ENCODE peak calls at places on chromosomes 5 and 9, in four cellular contexts. One of them, this sample, is unnamed. For H3K27me3, the result is how much of the 10 kb centered on the place peaks cover.

GRCh38 chr5:108560581-108560980 is 178.7 kb upstream of the FBXL17 start:
- DNase-seq in K562: no peak
- DNase-seq in breast epithelium: no peak
- DNase-seq in SK-N-SH: no peak
- DNase-seq in this sample: no peak

GRCh38 chr5:87899109-87900100 is 369.2 kb downstream of the TMEM161B start:
- DNase-seq in K562: no peak
- DNase-seq in SK-N-SH: no peak
- DNase-seq in breast epithelium: no peak
- DNase-seq in this sample: no peak

GRCh38 chr9:117073539-117074336 is 341.1 kb downstream of the ASTN2 start:
- DNase-seq in K562: peak
- DNase-seq in breast epithelium: peak
- DNase-seq in SK-N-SH: peak
- DNase-seq in this sample: no peak

GRCh38 chr5:127074466-127074865 is 1.2 kb upstream of the C5orf63 start:
- DNase-seq in SK-N-SH: no peak
- DNase-seq in breast epithelium: no peak
- DNase-seq in K562: no peak
- DNase-seq in this sample: no peak

GRCh38 chr5:82168294-82168693 is 109.9 kb downstream of the RPS23 start:
- DNase-seq in K562: no peak
- DNase-seq in SK-N-SH: no peak
- DNase-seq in breast epithelium: no peak
- DNase-seq in this sample: no peak

GRCh38 chr5:157747173-157747758 is 3.8 kb downstream of the LSM11 start:
- DNase-seq in breast epithelium: no peak
- DNase-seq in K562: no peak
- DNase-seq in SK-N-SH: no peak
- DNase-seq in this sample: no peak

GRCh38 chr5:74141053-74141452 is 499.5 kb downstream of the ENC1 start:
- DNase-seq in breast epithelium: no peak
- DNase-seq in SK-N-SH: no peak
- DNase-seq in K562: no peak
- DNase-seq in this sample: no peak

GRCh38 chr5:173744527-173744926 is 128.1 kb upstream of the BOD1 start:
- DNase-seq in K562: no peak
- DNase-seq in breast epithelium: no peak
- DNase-seq in SK-N-SH: no peak
- DNase-seq in this sample: no peak

GRCh38 chr9:136543830-136544548 is 1.9 kb downstream of the NOTCH1 start:
- DNase-seq in K562: no peak
- DNase-seq in breast epithelium: peak
- DNase-seq in SK-N-SH: no peak
- DNase-seq in this sample: no peak

GRCh38 chr9:37693265-37693664 is 42.5 kb downstream of the FRMPD1 start:
- DNase-seq in SK-N-SH: no peak
- DNase-seq in K562: no peak
- DNase-seq in breast epithelium: no peak
- DNase-seq in this sample: no peak

GRCh38 chr5:112649882-112650281 is 87.8 kb upstream of the APC start:
- DNase-seq in K562: no peak
- DNase-seq in breast epithelium: no peak
- DNase-seq in SK-N-SH: no peak
- DNase-seq in this sample: no peak

GRCh38 chr5:115553082-115553481 is 8.5 kb upstream of the FEM1C start:
- DNase-seq in K562: no peak
- DNase-seq in breast epithelium: no peak
- DNase-seq in SK-N-SH: no peak
- DNase-seq in this sample: no peak

GRCh38 chr9:5230554-5230953 is 665 bp upstream of the INSL4 start:
- DNase-seq in SK-N-SH: no peak
- DNase-seq in K562: no peak
- DNase-seq in breast epithelium: no peak
- DNase-seq in this sample: no peak

GRCh38 chr9:35749515-35750255 is 598 bp downstream of the RGP1 start:
- DNase-seq in SK-N-SH: no peak
- DNase-seq in K562: peak
- DNase-seq in breast epithelium: peak
- DNase-seq in this sample: peak

GRCh38 chr9:104745852-104746251 is 1.6 kb upstream of the NIPSNAP3A start:
- DNase-seq in K562: no peak
- DNase-seq in SK-N-SH: no peak
- DNase-seq in breast epithelium: no peak
- DNase-seq in this sample: no peak

GRCh38 chr9:32251539-32251938 is 132.9 kb upstream of the ACO1 start:
- DNase-seq in breast epithelium: no peak
- DNase-seq in K562: no peak
- DNase-seq in SK-N-SH: peak
- DNase-seq in this sample: peak

GRCh38 chr5:17743580-17744435 is 109.5 kb downstream of the TAF11L14 start:
- DNase-seq in K562: no peak
- DNase-seq in breast epithelium: no peak
- DNase-seq in SK-N-SH: no peak
- DNase-seq in this sample: no peak

GRCh38 chr5:180133060-180133459 is 61.5 kb upstream of the RNF130 start:
- DNase-seq in breast epithelium: no peak
- DNase-seq in SK-N-SH: no peak
- DNase-seq in K562: no peak
- DNase-seq in this sample: peak

GRCh38 chr5:180133551-180133950 is 62.0 kb upstream of the RNF130 start:
- DNase-seq in breast epithelium: no peak
- DNase-seq in K562: no peak
- DNase-seq in SK-N-SH: no peak
- DNase-seq in this sample: no peak

GRCh38 chr5:180135128-180135955 is 63.8 kb upstream of the RNF130 start:
- DNase-seq in breast epithelium: peak
- DNase-seq in SK-N-SH: no peak
- DNase-seq in K562: no peak
- DNase-seq in this sample: peak

GRCh38 chr5:180135967-180136641 is 64.5 kb upstream of the RNF130 start:
- DNase-seq in breast epithelium: no peak
- DNase-seq in SK-N-SH: no peak
- DNase-seq in K562: no peak
- DNase-seq in this sample: peak

DNA sequence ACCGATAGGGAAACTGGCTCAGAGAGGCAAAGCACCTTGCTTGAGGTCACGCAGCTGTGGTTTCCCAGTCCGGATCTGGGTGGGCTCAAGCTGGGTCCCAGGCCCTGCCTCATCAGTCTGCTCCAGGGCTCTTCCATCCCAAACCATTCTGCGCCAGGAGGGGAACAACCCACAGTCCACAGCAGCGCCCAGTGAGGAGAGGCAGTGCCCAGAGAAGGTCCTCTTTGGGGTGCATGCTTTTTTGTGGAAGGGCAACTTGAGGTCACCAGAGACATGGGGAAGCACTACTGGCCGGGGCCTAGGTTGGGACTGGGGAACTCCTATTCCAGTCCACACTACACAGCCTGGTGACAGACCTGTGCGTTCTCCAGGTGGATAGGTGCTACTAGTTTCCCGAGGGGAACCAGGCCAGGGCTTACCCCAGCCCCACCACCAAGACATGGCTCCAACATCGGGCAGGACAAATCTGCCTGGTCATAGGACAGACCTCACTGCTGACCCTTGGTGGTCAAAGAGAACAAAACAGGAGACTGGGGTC is 62.5 kb upstream of the RNF130 start:
- DNase-seq in SK-N-SH: no peak
- DNase-seq in K562: no peak
- DNase-seq in breast epithelium: no peak
- DNase-seq in this sample: peak
- TF ChIP-seq POLR2AphosphoS5 in SK-N-SH: no peak
- TF ChIP-seq POLR2AphosphoS5 in K562: no peak
- TF ChIP-seq POLR2AphosphoS5 in breast epithelium: no peak
- TF ChIP-seq POLR2AphosphoS5 in this sample: no peak

GRCh38 chr9:138116521-138116920 is 238.9 kb downstream of the CACNA1B start:
- DNase-seq in K562: no peak
- DNase-seq in SK-N-SH: peak
- DNase-seq in breast epithelium: no peak
- DNase-seq in this sample: no peak
- H3K27me3 ChIP-seq in K562: half or more
- H3K27me3 ChIP-seq in SK-N-SH: under half
- H3K27me3 ChIP-seq in breast epithelium: under half
- H3K27me3 ChIP-seq in this sample: half or more

DNA sequence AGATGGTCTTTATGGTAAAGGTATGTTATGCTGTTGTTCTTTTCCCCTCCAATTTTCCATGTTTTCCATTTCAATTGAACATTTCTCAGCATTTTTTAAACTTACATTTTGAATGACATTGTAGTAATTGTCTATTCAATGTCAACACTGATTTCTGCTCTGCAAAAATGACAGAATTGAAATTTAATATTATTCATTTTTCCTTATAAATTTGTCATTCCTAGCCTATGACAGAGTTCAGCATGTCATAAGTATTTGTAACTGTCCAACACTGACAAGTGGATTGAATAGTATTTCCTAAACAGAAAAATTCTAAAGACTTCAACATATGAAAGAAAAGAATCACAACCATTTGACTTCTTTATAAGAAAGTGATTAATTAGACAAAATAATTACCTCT is 1478.3 kb upstream of the CDH6 start:
- DNase-seq in breast epithelium: no peak
- DNase-seq in K562: no peak
- DNase-seq in SK-N-SH: no peak
- DNase-seq in this sample: no peak
- TF ChIP-seq POLR2AphosphoS5 in breast epithelium: no peak
- TF ChIP-seq POLR2AphosphoS5 in K562: no peak
- TF ChIP-seq POLR2AphosphoS5 in SK-N-SH: no peak
- TF ChIP-seq POLR2AphosphoS5 in this sample: no peak

GRCh38 chr5:76025069-76025468 is 58.1 kb upstream of the SV2C start:
- DNase-seq in breast epithelium: no peak
- DNase-seq in K562: no peak
- DNase-seq in SK-N-SH: peak
- DNase-seq in this sample: no peak
- H3K27me3 ChIP-seq in breast epithelium: under half
- H3K27me3 ChIP-seq in K562: under half
- H3K27me3 ChIP-seq in SK-N-SH: under half
- H3K27me3 ChIP-seq in this sample: under half